ENCODE peak calls at places on chromosomes 16 and 17, in eight cellular contexts. P, K, L, G, Q, U, W and A are unnamed samples.

GRCh38 chr16:69890114-69890890 is 60.8 kb upstream of the CLEC18A start:
- DNase-seq in P (peak; percentile 57), K (peak; percentile 42), L (no peak), G (no peak), Q (no peak), U (peak; percentile 36), W (peak; percentile 65), A (no peak)

GRCh38 chr17:67289174-67289876 is 44.3 kb upstream of the HELZ start:
- DNase-seq in P (no peak), K (peak; percentile 55), L (no peak), G (no peak), Q (no peak), U (peak; percentile 3), W (no peak), A (peak; percentile 66)

GRCh38 chr17:40598928-40599627 is 33.8 kb upstream of the CCR7 start:
- DNase-seq in P (no peak), K (peak; percentile 37), L (no peak), G (peak; percentile 77), Q (peak; percentile 97), U (no peak), W (no peak), A (no peak)

GRCh38 chr16:4060823-4061222 is 55.4 kb downstream of the ADCY9 start:
- DNase-seq in P (no peak), K (peak; percentile 42), L (no peak), G (no peak), Q (no peak), U (no peak), W (no peak), A (no peak)

GRCh38 chr16:2913603-2914002 is 1.9 kb downstream of the FLYWCH1 start:
- DNase-seq in P (no peak), K (no peak), L (no peak), G (no peak), Q (no peak), U (no peak), W (no peak), A (no peak)

GRCh38 chr17:17059301-17059890 is 17.1 kb downstream of the MPRIP start:
- DNase-seq in P (no peak), K (no peak), L (no peak), G (no peak), Q (no peak), U (no peak), W (no peak), A (no peak)

GRCh38 chr16:19833176-19833575 is 51.5 kb downstream of the GPRC5B start:
- DNase-seq in P (no peak), K (no peak), L (no peak), G (no peak), Q (no peak), U (no peak), W (no peak), A (no peak)

GRCh38 chr17:4710693-4711634 is 532 bp downstream of the ARRB2 start:
- DNase-seq in P (no peak), K (no peak), L (no peak), G (peak; percentile 50), Q (no peak), U (no peak), W (no peak), A (peak; percentile 49)

GRCh38 chr17:63442549-63443035 is 3.5 kb downstream of the CYB561 start:
- DNase-seq in P (no peak), K (no peak), L (no peak), G (no peak), Q (no peak), U (no peak), W (peak; percentile 48), A (no peak)

GRCh38 chr17:78359936-78360370 is at the start of gene SOCS3:
- DNase-seq in P (peak; percentile 96), K (peak; percentile 94), L (peak; percentile 75), G (peak; percentile 97), Q (no peak), U (peak; percentile 86), W (peak; percentile 98), A (peak; percentile 98)
- H3K27ac ChIP-seq in P (peak within 1 kb of the TSS; percentile 94), K (peak within 1 kb of the TSS; percentile 97), L (peak within 1 kb of the TSS; percentile 32), G (peak within 1 kb of the TSS; percentile 93), Q (peak within 1 kb of the TSS; percentile 31), U (peak within 1 kb of the TSS; percentile 97), W (peak within 1 kb of the TSS; percentile 97), A (peak within 1 kb of the TSS; percentile 99)

GRCh38 chr17:35529868-35530267 is 7.6 kb downstream of the SLFN12L start:
- DNase-seq in P (no peak), K (no peak), L (no peak), G (no peak), Q (no peak), U (no peak), W (no peak), A (no peak)

GRCh38 chr17:35531170-35531569 is 6.3 kb downstream of the SLFN12L start:
- DNase-seq in P (no peak), K (no peak), L (no peak), G (peak; percentile 17), Q (no peak), U (no peak), W (no peak), A (no peak)

GRCh38 chr17:35537569-35538209 is at the start of gene SLFN12L:
- DNase-seq in P (no peak), K (no peak), L (no peak), G (peak; percentile 43), Q (no peak), U (no peak), W (no peak), A (no peak)

GRCh38 chr17:35536664-35537160 is 766 bp downstream of the SLFN12L start:
- DNase-seq in P (no peak), K (no peak), L (no peak), G (no peak), Q (no peak), U (no peak), W (no peak), A (no peak)

GRCh38 chr17:35534694-35535093 is 2.8 kb downstream of the SLFN12L start:
- DNase-seq in P (no peak), K (no peak), L (no peak), G (no peak), Q (no peak), U (no peak), W (no peak), A (no peak)
- H3K27ac ChIP-seq in P (no peak overlapping the region), K (no peak overlapping the region), L (no peak overlapping the region), G (peak overlapping the region; percentile 74), Q (no peak overlapping the region), U (no peak overlapping the region), W (no peak overlapping the region), A (no peak overlapping the region)

DNA sequence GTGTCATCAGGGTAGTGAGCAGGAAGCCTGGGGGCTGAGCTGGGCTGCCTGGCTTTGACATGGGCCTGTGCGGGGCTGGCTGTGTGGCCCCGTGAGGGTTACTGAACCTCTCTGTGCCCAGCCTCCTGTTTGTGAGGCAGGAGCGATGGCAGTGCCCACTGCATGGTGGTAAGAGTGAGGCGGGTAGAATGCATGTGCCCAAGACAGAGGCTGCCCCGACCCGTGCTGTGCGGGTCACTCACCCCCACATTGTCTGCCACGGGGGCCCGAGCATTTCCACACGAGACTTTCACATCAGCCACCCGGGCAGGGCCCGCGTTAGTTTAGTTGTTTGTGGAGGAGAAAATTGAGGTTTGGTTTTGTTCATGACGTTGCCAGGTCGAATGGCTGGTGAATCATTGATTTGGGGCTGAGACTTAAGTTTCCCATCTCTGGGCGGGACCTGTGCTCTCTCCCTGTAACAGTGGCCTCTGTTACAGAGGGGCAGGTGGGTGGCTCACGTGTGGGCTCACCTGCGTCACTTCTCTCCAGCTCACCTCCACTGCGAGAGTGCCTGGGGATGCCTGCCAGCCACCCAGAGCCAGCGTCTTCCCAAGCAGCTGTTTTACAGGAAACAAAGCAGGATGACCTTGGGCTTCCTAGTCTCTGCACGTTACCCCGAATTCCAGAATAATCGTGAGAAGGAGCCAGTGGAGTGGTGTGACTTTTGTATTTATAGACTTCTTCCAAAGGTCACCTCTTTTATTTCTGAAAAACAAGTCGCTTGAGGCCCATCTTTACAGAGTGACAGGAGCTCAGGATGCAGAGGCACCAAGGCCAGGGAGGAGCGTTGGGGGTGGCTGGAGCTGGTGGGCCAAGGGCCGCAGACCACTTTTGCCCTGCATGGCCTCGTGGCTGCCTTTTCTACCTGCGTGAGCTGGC is 150.6 kb downstream of the RPTOR start:
- DNase-seq in P (no peak), K (no peak), L (no peak), G (no peak), Q (no peak), U (no peak), W (no peak), A (no peak)
- H3K27ac ChIP-seq in P (peak overlapping the region; percentile 30), K (no peak overlapping the region), L (peak overlapping the region; percentile 79), G (no peak overlapping the region), Q (no peak overlapping the region), U (no peak overlapping the region), W (no peak overlapping the region), A (no peak overlapping the region)

DNA sequence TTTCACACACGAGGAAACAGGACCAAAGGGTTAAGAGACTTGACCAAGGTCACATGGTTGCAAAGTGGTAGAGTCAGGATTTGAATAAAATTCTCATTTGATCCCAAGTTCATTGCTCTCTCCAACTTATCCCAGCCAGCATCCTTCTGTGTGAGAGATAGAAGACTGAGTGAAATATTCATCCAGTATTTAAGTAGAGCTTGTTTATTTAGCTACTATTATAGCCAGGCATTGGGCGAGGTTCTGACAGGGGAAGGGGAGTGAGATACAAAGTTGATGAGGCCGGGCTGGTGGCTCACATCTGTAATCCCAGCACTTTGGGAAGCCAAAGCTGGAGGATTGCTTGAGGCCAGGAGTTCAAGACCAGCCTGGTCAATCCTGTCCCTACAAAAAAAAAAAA is 4.4 kb downstream of the ITGAL start:
- DNase-seq in P (no peak), K (no peak), L (no peak), G (no peak), Q (no peak), U (no peak), W (no peak), A (no peak)
- H3K27ac ChIP-seq in P (no peak overlapping the region), K (no peak overlapping the region), L (no peak overlapping the region), G (peak overlapping the region; percentile 11), Q (no peak overlapping the region), U (no peak overlapping the region), W (no peak overlapping the region), A (no peak overlapping the region)